ENCODE peak calls at places on chromosomes 6 and 20, in seven cellular contexts. X is sigmoid colon, C is BJ, N is epithelial cell of proximal tubule, S is neural crest cell, K is activated B cell treated with CpG ODN at 0.5 μM for 24 hours, Y is MM.1S. J is an unnamed sample.
A peak's percentile ranks its signal among the peaks of the same experiment; 100 is the strongest.

GRCh38 chr6:2688416-2689064 is 62.2 kb downstream of the MYLK4 start:
- DNase-seq in K (no peak), X (no peak), C (peak; percentile 41), S (no peak), N (peak; percentile 51), Y (no peak), J (no peak)

GRCh38 chr6:125550892-125551291 is 198.5 kb upstream of the HEY2 start:
- DNase-seq in N (no peak), C (no peak), K (no peak), X (no peak), S (no peak), Y (no peak), J (no peak)

GRCh38 chr6:16223362-16223761 is 15.0 kb upstream of the GMPR start:
- DNase-seq in Y (no peak), X (no peak), N (no peak), K (no peak), S (no peak), C (no peak), J (no peak)

GRCh38 chr20:23445596-23446217 is 6.2 kb downstream of the CSTL1 start:
- DNase-seq in S (no peak), C (peak; percentile 59), X (no peak), Y (no peak), N (peak; percentile 63), K (no peak), J (no peak)

GRCh38 chr6:33205172-33206026 is 944 bp downstream of the HSD17B8 start:
- DNase-seq in Y (peak; percentile 29), N (no peak), X (peak; percentile 58), C (no peak), K (no peak), S (no peak), J (no peak)

GRCh38 chr6:159008656-159009288 is 8.8 kb upstream of the RSPH3 start:
- DNase-seq in Y (peak; percentile 60), C (no peak), N (no peak), S (no peak), K (no peak), X (no peak), J (no peak)

GRCh38 chr6:154872605-154873004 is 122.5 kb upstream of the TIAM2 start:
- DNase-seq in N (no peak), Y (no peak), C (no peak), S (no peak), K (no peak), X (no peak), J (no peak)

GRCh38 chr6:55977959-55978358 is 102.6 kb upstream of the BMP5 start:
- DNase-seq in X (no peak), C (no peak), N (no peak), Y (no peak), K (no peak), S (no peak), J (no peak)

GRCh38 chr6:45472383-45472782 is 94.6 kb upstream of the SUPT3H start:
- DNase-seq in X (peak; percentile 70), N (no peak), S (no peak), Y (no peak), K (no peak), C (no peak), J (no peak)

GRCh38 chr6:15113587-15113986 is 132.3 kb upstream of the JARID2 start:
- DNase-seq in X (no peak), C (no peak), Y (no peak), N (no peak), S (no peak), K (no peak), J (no peak)

GRCh38 chr6:113383701-113384100 is 473.4 kb upstream of the MARCKS start:
- DNase-seq in K (no peak), Y (no peak), N (no peak), C (no peak), S (no peak), X (no peak), J (no peak)

GRCh38 chr20:38714308-38714707 is 10.0 kb upstream of the SLC32A1 start:
- DNase-seq in Y (no peak), K (no peak), S (no peak), C (no peak), X (no peak), N (no peak), J (no peak)

GRCh38 chr6:106359989-106360409 is 518 bp upstream of the CRYBG1 start:
- DNase-seq in X (no peak), K (no peak), Y (no peak), N (no peak), C (no peak), S (no peak), J (peak; percentile 24)
- TF ChIP-seq CTCF in X (no peak), K (no peak), Y (no peak), N (no peak), C (no peak), S (no peak), J (no peak)

GRCh38 chr6:153814136-153814535 is 224.9 kb upstream of the OPRM1 start:
- DNase-seq in N (no peak), C (no peak), S (no peak), Y (no peak), X (no peak), K (no peak), J (no peak)
- TF ChIP-seq CTCF in N (peak; percentile 36), C (no peak), S (peak; percentile 36), Y (peak; percentile 6), X (no peak), K (no peak), J (no peak)

DNA sequence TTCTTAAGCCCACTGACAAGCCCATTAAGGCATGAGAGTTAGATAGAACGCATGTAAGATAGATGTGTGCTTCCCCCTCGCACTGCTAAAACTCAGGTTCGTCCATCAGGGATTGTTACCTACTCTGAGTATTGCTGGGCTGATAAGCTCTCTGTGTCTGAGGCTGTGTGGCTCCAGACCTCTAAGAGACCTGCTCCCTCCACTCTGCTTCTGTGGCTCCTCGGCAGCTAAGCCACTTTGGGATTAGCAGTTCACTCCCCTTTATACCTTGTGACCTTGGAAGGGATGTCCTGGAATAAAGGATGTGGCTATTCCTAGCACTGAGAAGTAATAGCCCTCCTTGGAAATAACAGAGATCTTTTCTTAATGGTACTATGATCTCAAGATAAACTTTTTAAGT is 164.9 kb downstream of the TMEM242 start:
- DNase-seq in N (no peak), S (no peak), Y (no peak), X (no peak), C (no peak), K (no peak), J (peak; percentile 37)
- TF ChIP-seq CTCF in N (no peak), S (no peak), Y (no peak), X (no peak), C (no peak), K (no peak), J (no peak)

GRCh38 chr6:132209351-132209750 is 191.9 kb downstream of the MOXD1 start:
- DNase-seq in N (peak; percentile 31), S (no peak), Y (no peak), C (no peak), X (no peak), K (no peak), J (no peak)
- TF ChIP-seq CTCF in N (no peak), S (no peak), Y (no peak), C (no peak), X (no peak), K (no peak), J (no peak)

DNA sequence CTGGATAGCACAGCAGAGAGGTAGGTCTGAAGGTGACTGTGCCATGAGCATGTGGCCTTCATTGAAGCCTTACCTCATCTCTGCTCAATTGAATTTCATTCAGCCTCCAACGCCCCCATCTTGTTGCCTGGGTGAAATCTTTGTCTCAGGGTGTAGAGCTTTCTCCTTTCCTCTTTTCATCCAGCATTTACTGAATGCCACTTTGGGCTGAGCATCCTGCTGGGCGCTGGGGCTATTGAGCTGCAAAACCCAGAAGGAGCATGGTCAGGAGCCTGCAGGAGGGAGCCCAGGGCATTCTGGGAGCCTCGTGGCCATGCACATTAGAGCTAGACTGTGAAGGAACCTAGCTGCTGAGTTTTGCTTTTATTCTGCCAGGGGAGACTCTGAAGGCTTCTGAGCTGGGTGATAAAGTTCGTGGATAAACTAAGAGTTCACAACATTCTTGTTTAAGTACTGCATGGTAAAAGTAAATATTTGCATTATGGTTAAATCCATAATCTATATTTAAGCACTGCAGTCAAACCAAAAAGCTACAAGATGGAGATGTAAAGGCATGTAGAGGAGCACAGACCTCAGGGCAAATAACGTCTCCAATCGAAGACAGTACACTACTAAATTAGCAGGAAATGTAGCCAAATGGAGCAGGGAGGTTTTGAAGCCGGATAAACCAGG is 13.2 kb upstream of the ASXL1 start:
- DNase-seq in N (no peak), X (no peak), K (no peak), S (peak; percentile 14), Y (no peak), C (no peak), J (no peak)
- TF ChIP-seq CTCF in N (no peak), X (no peak), K (no peak), S (no peak), Y (no peak), C (no peak), J (no peak)

GRCh38 chr6:36210886-36211595 is 14.5 kb downstream of the BRPF3 start:
- DNase-seq in C (no peak), N (no peak), K (no peak), S (no peak), Y (no peak), X (no peak), J (no peak)
- TF ChIP-seq CTCF in C (no peak), N (no peak), K (no peak), S (no peak), Y (no peak), X (no peak), J (no peak)

GRCh38 chr6:75213732-75214131 is 7.9 kb upstream of the COL12A1 start:
- DNase-seq in K (no peak), C (no peak), N (no peak), Y (no peak), S (no peak), X (no peak), J (no peak)
- TF ChIP-seq CTCF in K (no peak), C (peak; percentile 5), N (no peak), Y (no peak), S (no peak), X (no peak), J (no peak)

GRCh38 chr6:51494342-51494741 is 593.1 kb downstream of the PKHD1 start:
- DNase-seq in C (no peak), X (no peak), S (no peak), Y (no peak), N (no peak), K (no peak), J (no peak)
- TF ChIP-seq CTCF in C (no peak), X (no peak), S (peak; percentile 56), Y (no peak), N (peak; percentile 41), K (no peak), J (no peak)

DNA sequence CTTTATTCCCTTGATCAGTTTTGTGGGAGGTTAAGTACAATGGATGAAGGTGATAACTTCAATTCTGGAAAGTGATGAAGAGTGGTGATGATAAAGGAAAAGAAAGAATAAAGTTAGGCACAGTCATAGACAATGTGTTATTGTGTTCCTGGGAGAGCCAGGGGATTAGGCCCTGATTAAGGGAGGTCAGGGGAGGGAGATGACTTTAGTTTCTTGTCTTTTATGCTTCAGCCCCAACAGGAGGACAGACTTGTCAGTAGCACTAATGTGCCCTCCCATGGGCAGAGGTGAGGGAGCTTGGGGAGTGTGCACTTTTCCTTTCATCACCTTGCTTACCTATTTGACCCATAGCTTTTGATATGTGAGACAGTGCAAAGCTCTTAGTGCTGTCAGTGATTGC is 115.7 kb downstream of the CD109 start:
- DNase-seq in N (no peak), K (no peak), C (no peak), X (no peak), S (no peak), Y (no peak), J (no peak)
- TF ChIP-seq CTCF in N (no peak), K (no peak), C (no peak), X (no peak), S (no peak), Y (no peak), J (no peak)